ENCODE peak calls at places on chromosomes 2 and 18, in nine cellular contexts. V, B, W, O, Y, H, L, G and P are unnamed samples.

GRCh38 chr2:17426708-17427107 is 91.5 kb downstream of the RAD51AP2 start:
- DNase-seq in V (no peak), B (no peak), W (no peak), O (no peak), Y (no peak), H (no peak), L (no peak), G (no peak), P (no peak)

GRCh38 chr2:85133751-85134254 is 611 bp downstream of the TCF7L1 start:
- DNase-seq in V (no peak), B (no peak), W (no peak), O (no peak), Y (no peak), H (peak), L (no peak), G (no peak), P (peak)

GRCh38 chr2:120622886-120623753 is 112.5 kb upstream of the GLI2 start:
- DNase-seq in V (no peak), B (no peak), W (no peak), O (no peak), Y (no peak), H (no peak), L (no peak), G (no peak), P (no peak)

GRCh38 chr2:120465012-120465700 is 119.2 kb downstream of the INHBB start:
- DNase-seq in V (no peak), B (no peak), W (no peak), O (no peak), Y (no peak), H (no peak), L (no peak), G (no peak), P (no peak)

GRCh38 chr2:120279708-120280107 is 27.1 kb downstream of the RALB start:
- DNase-seq in V (no peak), B (no peak), W (no peak), O (no peak), Y (no peak), H (no peak), L (no peak), G (no peak), P (no peak)

GRCh38 chr2:202215179-202215578 is 23.2 kb downstream of the SUMO1 start:
- DNase-seq in V (no peak), B (no peak), W (no peak), O (no peak), Y (no peak), H (no peak), L (no peak), G (no peak), P (no peak)

GRCh38 chr2:141878016-141878415 is 252.8 kb downstream of the LRP1B start:
- DNase-seq in V (no peak), B (no peak), W (no peak), O (no peak), Y (no peak), H (no peak), L (no peak), G (no peak), P (no peak)

GRCh38 chr2:85167479-85167878 is 34.3 kb downstream of the TCF7L1 start:
- DNase-seq in V (no peak), B (no peak), W (no peak), O (no peak), Y (no peak), H (no peak), L (no peak), G (no peak), P (no peak)

GRCh38 chr18:6746386-6746960 is 17.0 kb downstream of the ARHGAP28 start:
- DNase-seq in V (no peak), B (no peak), W (no peak), O (no peak), Y (no peak), H (no peak), L (no peak), G (no peak), P (no peak)

GRCh38 chr2:112006076-112006410 is 49.0 kb upstream of the TMEM87B start:
- DNase-seq in V (peak), B (no peak), W (no peak), O (no peak), Y (no peak), H (no peak), L (no peak), G (no peak), P (no peak)

GRCh38 chr2:132909427-132909826 is 239.4 kb upstream of the LYPD1 start:
- DNase-seq in V (no peak), B (no peak), W (no peak), O (no peak), Y (no peak), H (no peak), L (no peak), G (no peak), P (no peak)

GRCh38 chr2:20568501-20569463 is 82.1 kb downstream of the HS1BP3 start:
- DNase-seq in V (no peak), B (no peak), W (peak), O (no peak), Y (no peak), H (no peak), L (no peak), G (no peak), P (no peak)

GRCh38 chr2:24024018-24024417 is 14.1 kb downstream of the MFSD2B start:
- DNase-seq in V (no peak), B (no peak), W (peak), O (no peak), Y (no peak), H (peak), L (no peak), G (no peak), P (no peak)